ENCODE peak calls at places on chromosomes 16 and 17, in eight cellular contexts. One of them, this sample, is unnamed.

GRCh38 chr17:48439473-48439872 is 9.5 kb upstream of the SKAP1 start:
- DNase-seq in stimulated activated effector memory CD8-positive, alpha-beta T cell treated with anti-CD3 and anti-CD28 coated beads, Interleukin-12 subunit alpha, Interleukin-12 subunit beta, amount 100 ng/mL, for 72 hours: no peak
- DNase-seq in caudate nucleus: no peak
- DNase-seq in A549: no peak
- DNase-seq in activated naive CD8-positive, alpha-beta T cell treated with anti-CD3 and anti-CD28 coated beads, Interleukin-2, amount 50 U/mL, for 24 hours: peak
- DNase-seq in progenitor cell of endocrine pancreas: no peak
- DNase-seq in activated T-cell treated with anti-CD3 and anti-CD28 coated beads for 24 hours: no peak
- DNase-seq in DMS53: no peak
- DNase-seq in this sample: no peak

GRCh38 chr16:75099738-75100615 is 16.6 kb downstream of the LDHD start:
- DNase-seq in stimulated activated effector memory CD8-positive, alpha-beta T cell treated with anti-CD3 and anti-CD28 coated beads, Interleukin-12 subunit alpha, Interleukin-12 subunit beta, amount 100 ng/mL, for 72 hours: no peak
- DNase-seq in caudate nucleus: no peak
- DNase-seq in A549: no peak
- DNase-seq in activated naive CD8-positive, alpha-beta T cell treated with anti-CD3 and anti-CD28 coated beads, Interleukin-2, amount 50 U/mL, for 24 hours: peak
- DNase-seq in progenitor cell of endocrine pancreas: no peak
- DNase-seq in activated T-cell treated with anti-CD3 and anti-CD28 coated beads for 24 hours: peak
- DNase-seq in DMS53: no peak
- DNase-seq in this sample: no peak

GRCh38 chr16:13453938-13454553 is 465.9 kb upstream of the ERCC4 start:
- DNase-seq in stimulated activated effector memory CD8-positive, alpha-beta T cell treated with anti-CD3 and anti-CD28 coated beads, Interleukin-12 subunit alpha, Interleukin-12 subunit beta, amount 100 ng/mL, for 72 hours: no peak
- DNase-seq in caudate nucleus: no peak
- DNase-seq in A549: peak
- DNase-seq in activated naive CD8-positive, alpha-beta T cell treated with anti-CD3 and anti-CD28 coated beads, Interleukin-2, amount 50 U/mL, for 24 hours: peak
- DNase-seq in progenitor cell of endocrine pancreas: peak
- DNase-seq in activated T-cell treated with anti-CD3 and anti-CD28 coated beads for 24 hours: no peak
- DNase-seq in DMS53: peak
- DNase-seq in this sample: peak

GRCh38 chr17:39604911-39605491 is 2.7 kb downstream of the NEUROD2 start:
- DNase-seq in stimulated activated effector memory CD8-positive, alpha-beta T cell treated with anti-CD3 and anti-CD28 coated beads, Interleukin-12 subunit alpha, Interleukin-12 subunit beta, amount 100 ng/mL, for 72 hours: peak
- DNase-seq in caudate nucleus: no peak
- DNase-seq in A549: no peak
- DNase-seq in activated naive CD8-positive, alpha-beta T cell treated with anti-CD3 and anti-CD28 coated beads, Interleukin-2, amount 50 U/mL, for 24 hours: no peak
- DNase-seq in progenitor cell of endocrine pancreas: no peak
- DNase-seq in activated T-cell treated with anti-CD3 and anti-CD28 coated beads for 24 hours: no peak
- DNase-seq in DMS53: no peak
- DNase-seq in this sample: no peak

GRCh38 chr17:38621538-38621937 is 15.8 kb upstream of the SRCIN1 start:
- DNase-seq in stimulated activated effector memory CD8-positive, alpha-beta T cell treated with anti-CD3 and anti-CD28 coated beads, Interleukin-12 subunit alpha, Interleukin-12 subunit beta, amount 100 ng/mL, for 72 hours: no peak
- DNase-seq in caudate nucleus: no peak
- DNase-seq in A549: no peak
- DNase-seq in activated naive CD8-positive, alpha-beta T cell treated with anti-CD3 and anti-CD28 coated beads, Interleukin-2, amount 50 U/mL, for 24 hours: no peak
- DNase-seq in progenitor cell of endocrine pancreas: no peak
- DNase-seq in activated T-cell treated with anti-CD3 and anti-CD28 coated beads for 24 hours: no peak
- DNase-seq in DMS53: no peak
- DNase-seq in this sample: no peak

GRCh38 chr17:29059281-29059680 is 16.3 kb downstream of the PIPOX start:
- DNase-seq in stimulated activated effector memory CD8-positive, alpha-beta T cell treated with anti-CD3 and anti-CD28 coated beads, Interleukin-12 subunit alpha, Interleukin-12 subunit beta, amount 100 ng/mL, for 72 hours: no peak
- DNase-seq in caudate nucleus: no peak
- DNase-seq in A549: peak
- DNase-seq in activated naive CD8-positive, alpha-beta T cell treated with anti-CD3 and anti-CD28 coated beads, Interleukin-2, amount 50 U/mL, for 24 hours: no peak
- DNase-seq in progenitor cell of endocrine pancreas: no peak
- DNase-seq in activated T-cell treated with anti-CD3 and anti-CD28 coated beads for 24 hours: no peak
- DNase-seq in DMS53: peak
- DNase-seq in this sample: no peak

GRCh38 chr17:72164340-72164739 is 43.5 kb downstream of the SOX9 start:
- DNase-seq in stimulated activated effector memory CD8-positive, alpha-beta T cell treated with anti-CD3 and anti-CD28 coated beads, Interleukin-12 subunit alpha, Interleukin-12 subunit beta, amount 100 ng/mL, for 72 hours: no peak
- DNase-seq in caudate nucleus: no peak
- DNase-seq in A549: no peak
- DNase-seq in activated naive CD8-positive, alpha-beta T cell treated with anti-CD3 and anti-CD28 coated beads, Interleukin-2, amount 50 U/mL, for 24 hours: no peak
- DNase-seq in progenitor cell of endocrine pancreas: no peak
- DNase-seq in activated T-cell treated with anti-CD3 and anti-CD28 coated beads for 24 hours: no peak
- DNase-seq in DMS53: no peak
- DNase-seq in this sample: no peak

GRCh38 chr16:10616744-10617640 is 36.6 kb upstream of the EMP2 start:
- DNase-seq in stimulated activated effector memory CD8-positive, alpha-beta T cell treated with anti-CD3 and anti-CD28 coated beads, Interleukin-12 subunit alpha, Interleukin-12 subunit beta, amount 100 ng/mL, for 72 hours: no peak
- DNase-seq in caudate nucleus: no peak
- DNase-seq in A549: peak
- DNase-seq in activated naive CD8-positive, alpha-beta T cell treated with anti-CD3 and anti-CD28 coated beads, Interleukin-2, amount 50 U/mL, for 24 hours: no peak
- DNase-seq in progenitor cell of endocrine pancreas: no peak
- DNase-seq in activated T-cell treated with anti-CD3 and anti-CD28 coated beads for 24 hours: no peak
- DNase-seq in DMS53: peak
- DNase-seq in this sample: no peak

GRCh38 chr17:81345211-81346089 is 49.8 kb upstream of the BAHCC1 start:
- DNase-seq in stimulated activated effector memory CD8-positive, alpha-beta T cell treated with anti-CD3 and anti-CD28 coated beads, Interleukin-12 subunit alpha, Interleukin-12 subunit beta, amount 100 ng/mL, for 72 hours: peak
- DNase-seq in caudate nucleus: peak
- DNase-seq in A549: peak
- DNase-seq in activated naive CD8-positive, alpha-beta T cell treated with anti-CD3 and anti-CD28 coated beads, Interleukin-2, amount 50 U/mL, for 24 hours: peak
- DNase-seq in progenitor cell of endocrine pancreas: peak
- DNase-seq in activated T-cell treated with anti-CD3 and anti-CD28 coated beads for 24 hours: peak
- DNase-seq in DMS53: peak
- DNase-seq in this sample: peak

GRCh38 chr17:32960815-32961214 is 30.8 kb upstream of the SPACA3 start:
- DNase-seq in stimulated activated effector memory CD8-positive, alpha-beta T cell treated with anti-CD3 and anti-CD28 coated beads, Interleukin-12 subunit alpha, Interleukin-12 subunit beta, amount 100 ng/mL, for 72 hours: no peak
- DNase-seq in caudate nucleus: no peak
- DNase-seq in A549: no peak
- DNase-seq in activated naive CD8-positive, alpha-beta T cell treated with anti-CD3 and anti-CD28 coated beads, Interleukin-2, amount 50 U/mL, for 24 hours: no peak
- DNase-seq in progenitor cell of endocrine pancreas: no peak
- DNase-seq in activated T-cell treated with anti-CD3 and anti-CD28 coated beads for 24 hours: no peak
- DNase-seq in DMS53: no peak
- DNase-seq in this sample: no peak

GRCh38 chr16:84818133-84818532 is 1.7 kb upstream of the CRISPLD2 start:
- DNase-seq in stimulated activated effector memory CD8-positive, alpha-beta T cell treated with anti-CD3 and anti-CD28 coated beads, Interleukin-12 subunit alpha, Interleukin-12 subunit beta, amount 100 ng/mL, for 72 hours: no peak
- DNase-seq in caudate nucleus: no peak
- DNase-seq in A549: no peak
- DNase-seq in activated naive CD8-positive, alpha-beta T cell treated with anti-CD3 and anti-CD28 coated beads, Interleukin-2, amount 50 U/mL, for 24 hours: no peak
- DNase-seq in progenitor cell of endocrine pancreas: no peak
- DNase-seq in activated T-cell treated with anti-CD3 and anti-CD28 coated beads for 24 hours: no peak
- DNase-seq in DMS53: no peak
- DNase-seq in this sample: no peak

GRCh38 chr17:9237661-9238301 is 216.5 kb downstream of the NTN1 start:
- DNase-seq in stimulated activated effector memory CD8-positive, alpha-beta T cell treated with anti-CD3 and anti-CD28 coated beads, Interleukin-12 subunit alpha, Interleukin-12 subunit beta, amount 100 ng/mL, for 72 hours: no peak
- DNase-seq in caudate nucleus: no peak
- DNase-seq in A549: no peak
- DNase-seq in activated naive CD8-positive, alpha-beta T cell treated with anti-CD3 and anti-CD28 coated beads, Interleukin-2, amount 50 U/mL, for 24 hours: no peak
- DNase-seq in progenitor cell of endocrine pancreas: no peak
- DNase-seq in activated T-cell treated with anti-CD3 and anti-CD28 coated beads for 24 hours: no peak
- DNase-seq in DMS53: peak
- DNase-seq in this sample: no peak

GRCh38 chr17:2911755-2912111 is 115.5 kb downstream of the RAP1GAP2 start:
- DNase-seq in stimulated activated effector memory CD8-positive, alpha-beta T cell treated with anti-CD3 and anti-CD28 coated beads, Interleukin-12 subunit alpha, Interleukin-12 subunit beta, amount 100 ng/mL, for 72 hours: no peak
- DNase-seq in caudate nucleus: no peak
- DNase-seq in A549: no peak
- DNase-seq in activated naive CD8-positive, alpha-beta T cell treated with anti-CD3 and anti-CD28 coated beads, Interleukin-2, amount 50 U/mL, for 24 hours: no peak
- DNase-seq in progenitor cell of endocrine pancreas: no peak
- DNase-seq in activated T-cell treated with anti-CD3 and anti-CD28 coated beads for 24 hours: no peak
- DNase-seq in DMS53: no peak
- DNase-seq in this sample: no peak

GRCh38 chr16:85231959-85232358 is 119.7 kb upstream of the CIBAR2 start:
- DNase-seq in stimulated activated effector memory CD8-positive, alpha-beta T cell treated with anti-CD3 and anti-CD28 coated beads, Interleukin-12 subunit alpha, Interleukin-12 subunit beta, amount 100 ng/mL, for 72 hours: no peak
- DNase-seq in caudate nucleus: no peak
- DNase-seq in A549: no peak
- DNase-seq in activated naive CD8-positive, alpha-beta T cell treated with anti-CD3 and anti-CD28 coated beads, Interleukin-2, amount 50 U/mL, for 24 hours: no peak
- DNase-seq in progenitor cell of endocrine pancreas: no peak
- DNase-seq in activated T-cell treated with anti-CD3 and anti-CD28 coated beads for 24 hours: no peak
- DNase-seq in DMS53: no peak
- DNase-seq in this sample: no peak

GRCh38 chr16:81598083-81598482 is 153.5 kb downstream of the CMIP start:
- DNase-seq in stimulated activated effector memory CD8-positive, alpha-beta T cell treated with anti-CD3 and anti-CD28 coated beads, Interleukin-12 subunit alpha, Interleukin-12 subunit beta, amount 100 ng/mL, for 72 hours: no peak
- DNase-seq in caudate nucleus: no peak
- DNase-seq in A549: no peak
- DNase-seq in activated naive CD8-positive, alpha-beta T cell treated with anti-CD3 and anti-CD28 coated beads, Interleukin-2, amount 50 U/mL, for 24 hours: no peak
- DNase-seq in progenitor cell of endocrine pancreas: no peak
- DNase-seq in activated T-cell treated with anti-CD3 and anti-CD28 coated beads for 24 hours: no peak
- DNase-seq in DMS53: no peak
- DNase-seq in this sample: no peak

GRCh38 chr16:77297996-77298637 is 98.9 kb downstream of the SYCE1L start:
- DNase-seq in stimulated activated effector memory CD8-positive, alpha-beta T cell treated with anti-CD3 and anti-CD28 coated beads, Interleukin-12 subunit alpha, Interleukin-12 subunit beta, amount 100 ng/mL, for 72 hours: no peak
- DNase-seq in caudate nucleus: no peak
- DNase-seq in A549: peak
- DNase-seq in activated naive CD8-positive, alpha-beta T cell treated with anti-CD3 and anti-CD28 coated beads, Interleukin-2, amount 50 U/mL, for 24 hours: no peak
- DNase-seq in progenitor cell of endocrine pancreas: no peak
- DNase-seq in activated T-cell treated with anti-CD3 and anti-CD28 coated beads for 24 hours: no peak
- DNase-seq in DMS53: no peak
- DNase-seq in this sample: no peak

GRCh38 chr16:11602321-11602720 is 15.6 kb upstream of the LITAF start:
- DNase-seq in stimulated activated effector memory CD8-positive, alpha-beta T cell treated with anti-CD3 and anti-CD28 coated beads, Interleukin-12 subunit alpha, Interleukin-12 subunit beta, amount 100 ng/mL, for 72 hours: no peak
- DNase-seq in caudate nucleus: no peak
- DNase-seq in A549: no peak
- DNase-seq in activated naive CD8-positive, alpha-beta T cell treated with anti-CD3 and anti-CD28 coated beads, Interleukin-2, amount 50 U/mL, for 24 hours: no peak
- DNase-seq in progenitor cell of endocrine pancreas: no peak
- DNase-seq in activated T-cell treated with anti-CD3 and anti-CD28 coated beads for 24 hours: no peak
- DNase-seq in DMS53: peak
- DNase-seq in this sample: no peak

GRCh38 chr17:63405741-63406261 is 40.3 kb downstream of the CYB561 start:
- DNase-seq in stimulated activated effector memory CD8-positive, alpha-beta T cell treated with anti-CD3 and anti-CD28 coated beads, Interleukin-12 subunit alpha, Interleukin-12 subunit beta, amount 100 ng/mL, for 72 hours: no peak
- DNase-seq in caudate nucleus: no peak
- DNase-seq in A549: peak
- DNase-seq in activated naive CD8-positive, alpha-beta T cell treated with anti-CD3 and anti-CD28 coated beads, Interleukin-2, amount 50 U/mL, for 24 hours: no peak
- DNase-seq in progenitor cell of endocrine pancreas: no peak
- DNase-seq in activated T-cell treated with anti-CD3 and anti-CD28 coated beads for 24 hours: no peak
- DNase-seq in DMS53: peak
- DNase-seq in this sample: no peak

GRCh38 chr16:11136600-11136999 is 119.4 kb downstream of the SOCS1 start:
- DNase-seq in stimulated activated effector memory CD8-positive, alpha-beta T cell treated with anti-CD3 and anti-CD28 coated beads, Interleukin-12 subunit alpha, Interleukin-12 subunit beta, amount 100 ng/mL, for 72 hours: no peak
- DNase-seq in caudate nucleus: no peak
- DNase-seq in A549: no peak
- DNase-seq in activated naive CD8-positive, alpha-beta T cell treated with anti-CD3 and anti-CD28 coated beads, Interleukin-2, amount 50 U/mL, for 24 hours: no peak
- DNase-seq in progenitor cell of endocrine pancreas: no peak
- DNase-seq in activated T-cell treated with anti-CD3 and anti-CD28 coated beads for 24 hours: no peak
- DNase-seq in DMS53: no peak
- DNase-seq in this sample: no peak

GRCh38 chr17:31869031-31869430 is 10.0 kb upstream of the COPRS start:
- DNase-seq in stimulated activated effector memory CD8-positive, alpha-beta T cell treated with anti-CD3 and anti-CD28 coated beads, Interleukin-12 subunit alpha, Interleukin-12 subunit beta, amount 100 ng/mL, for 72 hours: no peak
- DNase-seq in caudate nucleus: no peak
- DNase-seq in A549: no peak
- DNase-seq in activated naive CD8-positive, alpha-beta T cell treated with anti-CD3 and anti-CD28 coated beads, Interleukin-2, amount 50 U/mL, for 24 hours: no peak
- DNase-seq in progenitor cell of endocrine pancreas: no peak
- DNase-seq in activated T-cell treated with anti-CD3 and anti-CD28 coated beads for 24 hours: no peak
- DNase-seq in DMS53: no peak
- DNase-seq in this sample: no peak

GRCh38 chr17:83119987-83120864 is 40.8 kb downstream of the METRNL start:
- DNase-seq in stimulated activated effector memory CD8-positive, alpha-beta T cell treated with anti-CD3 and anti-CD28 coated beads, Interleukin-12 subunit alpha, Interleukin-12 subunit beta, amount 100 ng/mL, for 72 hours: no peak
- DNase-seq in caudate nucleus: no peak
- DNase-seq in A549: peak
- DNase-seq in activated naive CD8-positive, alpha-beta T cell treated with anti-CD3 and anti-CD28 coated beads, Interleukin-2, amount 50 U/mL, for 24 hours: peak
- DNase-seq in progenitor cell of endocrine pancreas: no peak
- DNase-seq in activated T-cell treated with anti-CD3 and anti-CD28 coated beads for 24 hours: no peak
- DNase-seq in DMS53: no peak
- DNase-seq in this sample: no peak

GRCh38 chr17:73747221-73748002 is 103.2 kb upstream of the SDK2 start:
- DNase-seq in stimulated activated effector memory CD8-positive, alpha-beta T cell treated with anti-CD3 and anti-CD28 coated beads, Interleukin-12 subunit alpha, Interleukin-12 subunit beta, amount 100 ng/mL, for 72 hours: no peak
- DNase-seq in caudate nucleus: no peak
- DNase-seq in A549: no peak
- DNase-seq in activated naive CD8-positive, alpha-beta T cell treated with anti-CD3 and anti-CD28 coated beads, Interleukin-2, amount 50 U/mL, for 24 hours: no peak
- DNase-seq in progenitor cell of endocrine pancreas: no peak
- DNase-seq in activated T-cell treated with anti-CD3 and anti-CD28 coated beads for 24 hours: no peak
- DNase-seq in DMS53: peak
- DNase-seq in this sample: no peak

GRCh38 chr17:75679706-75680201 is 12.6 kb downstream of the SAP30BP start:
- DNase-seq in stimulated activated effector memory CD8-positive, alpha-beta T cell treated with anti-CD3 and anti-CD28 coated beads, Interleukin-12 subunit alpha, Interleukin-12 subunit beta, amount 100 ng/mL, for 72 hours: no peak
- DNase-seq in caudate nucleus: no peak
- DNase-seq in A549: peak
- DNase-seq in activated naive CD8-positive, alpha-beta T cell treated with anti-CD3 and anti-CD28 coated beads, Interleukin-2, amount 50 U/mL, for 24 hours: no peak
- DNase-seq in progenitor cell of endocrine pancreas: no peak
- DNase-seq in activated T-cell treated with anti-CD3 and anti-CD28 coated beads for 24 hours: no peak
- DNase-seq in DMS53: no peak
- DNase-seq in this sample: no peak

GRCh38 chr17:76700627-76701470 is 9.9 kb downstream of the MXRA7 start:
- DNase-seq in stimulated activated effector memory CD8-positive, alpha-beta T cell treated with anti-CD3 and anti-CD28 coated beads, Interleukin-12 subunit alpha, Interleukin-12 subunit beta, amount 100 ng/mL, for 72 hours: no peak
- DNase-seq in caudate nucleus: no peak
- DNase-seq in A549: no peak
- DNase-seq in activated naive CD8-positive, alpha-beta T cell treated with anti-CD3 and anti-CD28 coated beads, Interleukin-2, amount 50 U/mL, for 24 hours: no peak
- DNase-seq in progenitor cell of endocrine pancreas: no peak
- DNase-seq in activated T-cell treated with anti-CD3 and anti-CD28 coated beads for 24 hours: no peak
- DNase-seq in DMS53: no peak
- DNase-seq in this sample: no peak

GRCh38 chr16:86118467-86119307 is 219.7 kb downstream of the IRF8 start:
- DNase-seq in stimulated activated effector memory CD8-positive, alpha-beta T cell treated with anti-CD3 and anti-CD28 coated beads, Interleukin-12 subunit alpha, Interleukin-12 subunit beta, amount 100 ng/mL, for 72 hours: no peak
- DNase-seq in caudate nucleus: no peak
- DNase-seq in A549: no peak
- DNase-seq in activated naive CD8-positive, alpha-beta T cell treated with anti-CD3 and anti-CD28 coated beads, Interleukin-2, amount 50 U/mL, for 24 hours: no peak
- DNase-seq in progenitor cell of endocrine pancreas: no peak
- DNase-seq in activated T-cell treated with anti-CD3 and anti-CD28 coated beads for 24 hours: no peak
- DNase-seq in DMS53: no peak
- DNase-seq in this sample: no peak

GRCh38 chr16:87809150-87809902 is 43.5 kb upstream of the KLHDC4 start:
- DNase-seq in stimulated activated effector memory CD8-positive, alpha-beta T cell treated with anti-CD3 and anti-CD28 coated beads, Interleukin-12 subunit alpha, Interleukin-12 subunit beta, amount 100 ng/mL, for 72 hours: no peak
- DNase-seq in caudate nucleus: no peak
- DNase-seq in A549: no peak
- DNase-seq in activated naive CD8-positive, alpha-beta T cell treated with anti-CD3 and anti-CD28 coated beads, Interleukin-2, amount 50 U/mL, for 24 hours: no peak
- DNase-seq in progenitor cell of endocrine pancreas: no peak
- DNase-seq in activated T-cell treated with anti-CD3 and anti-CD28 coated beads for 24 hours: no peak
- DNase-seq in DMS53: no peak
- DNase-seq in this sample: peak

GRCh38 chr16:88692861-88693260 is 6.6 kb upstream of the SNAI3 start:
- DNase-seq in stimulated activated effector memory CD8-positive, alpha-beta T cell treated with anti-CD3 and anti-CD28 coated beads, Interleukin-12 subunit alpha, Interleukin-12 subunit beta, amount 100 ng/mL, for 72 hours: no peak
- DNase-seq in caudate nucleus: no peak
- DNase-seq in A549: no peak
- DNase-seq in activated naive CD8-positive, alpha-beta T cell treated with anti-CD3 and anti-CD28 coated beads, Interleukin-2, amount 50 U/mL, for 24 hours: no peak
- DNase-seq in progenitor cell of endocrine pancreas: no peak
- DNase-seq in activated T-cell treated with anti-CD3 and anti-CD28 coated beads for 24 hours: no peak
- DNase-seq in DMS53: no peak
- DNase-seq in this sample: no peak

GRCh38 chr17:83133302-83134121 is 54.1 kb downstream of the METRNL start:
- DNase-seq in stimulated activated effector memory CD8-positive, alpha-beta T cell treated with anti-CD3 and anti-CD28 coated beads, Interleukin-12 subunit alpha, Interleukin-12 subunit beta, amount 100 ng/mL, for 72 hours: no peak
- DNase-seq in caudate nucleus: no peak
- DNase-seq in A549: no peak
- DNase-seq in activated naive CD8-positive, alpha-beta T cell treated with anti-CD3 and anti-CD28 coated beads, Interleukin-2, amount 50 U/mL, for 24 hours: no peak
- DNase-seq in progenitor cell of endocrine pancreas: no peak
- DNase-seq in activated T-cell treated with anti-CD3 and anti-CD28 coated beads for 24 hours: no peak
- DNase-seq in DMS53: peak
- DNase-seq in this sample: no peak

GRCh38 chr17:63480826-63481487 is 4.1 kb downstream of the ACE start:
- DNase-seq in stimulated activated effector memory CD8-positive, alpha-beta T cell treated with anti-CD3 and anti-CD28 coated beads, Interleukin-12 subunit alpha, Interleukin-12 subunit beta, amount 100 ng/mL, for 72 hours: no peak
- DNase-seq in caudate nucleus: no peak
- DNase-seq in A549: no peak
- DNase-seq in activated naive CD8-positive, alpha-beta T cell treated with anti-CD3 and anti-CD28 coated beads, Interleukin-2, amount 50 U/mL, for 24 hours: no peak
- DNase-seq in progenitor cell of endocrine pancreas: no peak
- DNase-seq in activated T-cell treated with anti-CD3 and anti-CD28 coated beads for 24 hours: no peak
- DNase-seq in DMS53: peak
- DNase-seq in this sample: no peak

GRCh38 chr17:34354637-34355036 is 1.6 kb upstream of the CCL13 start:
- DNase-seq in stimulated activated effector memory CD8-positive, alpha-beta T cell treated with anti-CD3 and anti-CD28 coated beads, Interleukin-12 subunit alpha, Interleukin-12 subunit beta, amount 100 ng/mL, for 72 hours: no peak
- DNase-seq in caudate nucleus: no peak
- DNase-seq in A549: no peak
- DNase-seq in activated naive CD8-positive, alpha-beta T cell treated with anti-CD3 and anti-CD28 coated beads, Interleukin-2, amount 50 U/mL, for 24 hours: no peak
- DNase-seq in progenitor cell of endocrine pancreas: no peak
- DNase-seq in activated T-cell treated with anti-CD3 and anti-CD28 coated beads for 24 hours: no peak
- DNase-seq in DMS53: no peak
- DNase-seq in this sample: no peak

GRCh38 chr17:8002646-8003593 is 505 bp downstream of the GUCY2D start:
- DNase-seq in stimulated activated effector memory CD8-positive, alpha-beta T cell treated with anti-CD3 and anti-CD28 coated beads, Interleukin-12 subunit alpha, Interleukin-12 subunit beta, amount 100 ng/mL, for 72 hours: no peak
- DNase-seq in caudate nucleus: no peak
- DNase-seq in A549: no peak
- DNase-seq in activated naive CD8-positive, alpha-beta T cell treated with anti-CD3 and anti-CD28 coated beads, Interleukin-2, amount 50 U/mL, for 24 hours: no peak
- DNase-seq in progenitor cell of endocrine pancreas: no peak
- DNase-seq in activated T-cell treated with anti-CD3 and anti-CD28 coated beads for 24 hours: no peak
- DNase-seq in DMS53: no peak
- DNase-seq in this sample: no peak

GRCh38 chr16:84207266-84207665 is 16.3 kb downstream of the ADAD2 start:
- DNase-seq in stimulated activated effector memory CD8-positive, alpha-beta T cell treated with anti-CD3 and anti-CD28 coated beads, Interleukin-12 subunit alpha, Interleukin-12 subunit beta, amount 100 ng/mL, for 72 hours: no peak
- DNase-seq in caudate nucleus: no peak
- DNase-seq in A549: no peak
- DNase-seq in activated naive CD8-positive, alpha-beta T cell treated with anti-CD3 and anti-CD28 coated beads, Interleukin-2, amount 50 U/mL, for 24 hours: no peak
- DNase-seq in progenitor cell of endocrine pancreas: no peak
- DNase-seq in activated T-cell treated with anti-CD3 and anti-CD28 coated beads for 24 hours: no peak
- DNase-seq in DMS53: no peak
- DNase-seq in this sample: no peak

GRCh38 chr17:66633322-66633965 is 201.5 kb upstream of the CACNG5 start:
- DNase-seq in stimulated activated effector memory CD8-positive, alpha-beta T cell treated with anti-CD3 and anti-CD28 coated beads, Interleukin-12 subunit alpha, Interleukin-12 subunit beta, amount 100 ng/mL, for 72 hours: peak
- DNase-seq in caudate nucleus: no peak
- DNase-seq in A549: no peak
- DNase-seq in activated naive CD8-positive, alpha-beta T cell treated with anti-CD3 and anti-CD28 coated beads, Interleukin-2, amount 50 U/mL, for 24 hours: peak
- DNase-seq in progenitor cell of endocrine pancreas: no peak
- DNase-seq in activated T-cell treated with anti-CD3 and anti-CD28 coated beads for 24 hours: peak
- DNase-seq in DMS53: no peak
- DNase-seq in this sample: peak

GRCh38 chr17:48954300-48954755 is 9.7 kb upstream of the SNF8 start:
- DNase-seq in stimulated activated effector memory CD8-positive, alpha-beta T cell treated with anti-CD3 and anti-CD28 coated beads, Interleukin-12 subunit alpha, Interleukin-12 subunit beta, amount 100 ng/mL, for 72 hours: no peak
- DNase-seq in caudate nucleus: no peak
- DNase-seq in A549: peak
- DNase-seq in activated naive CD8-positive, alpha-beta T cell treated with anti-CD3 and anti-CD28 coated beads, Interleukin-2, amount 50 U/mL, for 24 hours: no peak
- DNase-seq in progenitor cell of endocrine pancreas: peak
- DNase-seq in activated T-cell treated with anti-CD3 and anti-CD28 coated beads for 24 hours: no peak
- DNase-seq in DMS53: peak
- DNase-seq in this sample: peak